ENCODE peak calls at places on chromosomes 11 and 22, in four cellular contexts. N is H9, T is H1, G is mesendoderm. R is an unnamed sample.

GRCh38 chr11:16160146-16160545 is 196.2 kb downstream of the SOX6 start:
- DNase-seq in T (no peak), G (no peak), N (no peak), R (no peak)

GRCh38 chr11:95426823-95427462 is 195.9 kb upstream of the SESN3 start:
- DNase-seq in G (no peak), T (no peak), N (no peak), R (no peak)

GRCh38 chr22:17998913-17999312 is 25.4 kb downstream of the MICAL3 start:
- DNase-seq in N (no peak), G (no peak), T (no peak), R (no peak)

GRCh38 chr11:63553759-63554158 is 9.4 kb downstream of the PLAAT2 start:
- DNase-seq in N (peak), G (no peak), T (no peak), R (no peak)

GRCh38 chr22:37809672-37810333 is 2.1 kb downstream of the GCAT start:
- DNase-seq in G (no peak), N (peak), T (no peak), R (no peak)

GRCh38 chr22:20618488-20618887 is 111.1 kb downstream of the MED15 start:
- DNase-seq in N (no peak), T (no peak), G (no peak), R (no peak)

GRCh38 chr11:46049325-46049860 is 71.9 kb downstream of the PHF21A start:
- DNase-seq in T (no peak), N (no peak), G (no peak), R (no peak)

GRCh38 chr11:60987577-60988277 is 16.2 kb downstream of the CD6 start:
- DNase-seq in N (no peak), T (no peak), G (no peak), R (no peak)

GRCh38 chr11:83223457-83223856 is 29.9 kb downstream of the ANKRD42 start:
- DNase-seq in G (no peak), N (no peak), T (no peak), R (no peak)

GRCh38 chr11:27532652-27533325 is 26.2 kb upstream of the LIN7C start:
- DNase-seq in T (no peak), G (no peak), N (no peak), R (peak)

GRCh38 chr11:47468598-47469214 is 19.8 kb upstream of the RAPSN start:
- DNase-seq in N (no peak), G (no peak), T (no peak), R (peak)

GRCh38 chr11:47464479-47464878 is 15.5 kb upstream of the RAPSN start:
- DNase-seq in G (peak), T (no peak), N (no peak), R (peak)

GRCh38 chr11:47467372-47467771 is 18.4 kb upstream of the RAPSN start:
- DNase-seq in G (no peak), N (no peak), T (no peak), R (no peak)

GRCh38 chr11:47466701-47467250 is 17.8 kb upstream of the RAPSN start:
- DNase-seq in N (no peak), G (peak), T (no peak), R (no peak)

GRCh38 chr11:47466201-47466600 is 17.3 kb upstream of the RAPSN start:
- DNase-seq in T (no peak), N (no peak), G (no peak), R (peak)
- H4K5ac ChIP-seq in T (no peak), N (no peak), G (no peak), R (no peak)

DNA sequence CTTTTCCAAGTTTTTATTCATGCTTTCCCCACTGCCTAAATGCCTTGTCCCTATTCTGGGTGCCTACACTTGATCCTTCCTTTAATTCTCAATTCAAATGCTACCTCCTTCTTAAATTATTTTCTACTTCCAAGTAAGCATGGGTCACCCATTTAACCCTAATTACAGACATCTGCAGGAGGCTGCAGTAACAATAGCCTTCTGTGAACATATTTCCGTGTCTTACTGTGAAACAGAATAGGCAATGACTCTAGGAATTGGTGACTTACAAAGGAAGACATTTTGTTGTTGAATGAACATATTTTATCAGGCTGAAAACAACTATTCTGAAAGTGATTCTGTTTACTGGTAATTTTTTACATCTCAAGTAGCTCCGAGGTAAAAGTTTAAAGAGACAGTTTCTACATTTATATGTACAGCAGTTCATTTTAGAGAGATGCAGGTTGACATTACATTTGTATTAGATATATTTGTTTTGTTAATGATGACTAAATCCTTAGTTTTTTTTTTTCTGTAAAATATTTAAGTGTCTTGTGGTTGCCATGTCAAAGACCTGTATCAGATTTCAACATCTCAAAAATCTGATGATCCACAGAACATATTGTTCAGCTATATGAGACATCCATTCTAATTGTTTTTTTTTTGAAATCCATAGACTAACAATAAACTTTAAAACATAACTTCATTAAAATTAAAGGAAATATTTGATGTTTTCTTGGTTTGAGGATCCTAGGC is 316.8 kb downstream of the CASP12 start:
- DNase-seq in G (peak), T (no peak), N (no peak), R (peak)
- H4K5ac ChIP-seq in G (no peak), T (no peak), N (no peak), R (no peak)

DNA sequence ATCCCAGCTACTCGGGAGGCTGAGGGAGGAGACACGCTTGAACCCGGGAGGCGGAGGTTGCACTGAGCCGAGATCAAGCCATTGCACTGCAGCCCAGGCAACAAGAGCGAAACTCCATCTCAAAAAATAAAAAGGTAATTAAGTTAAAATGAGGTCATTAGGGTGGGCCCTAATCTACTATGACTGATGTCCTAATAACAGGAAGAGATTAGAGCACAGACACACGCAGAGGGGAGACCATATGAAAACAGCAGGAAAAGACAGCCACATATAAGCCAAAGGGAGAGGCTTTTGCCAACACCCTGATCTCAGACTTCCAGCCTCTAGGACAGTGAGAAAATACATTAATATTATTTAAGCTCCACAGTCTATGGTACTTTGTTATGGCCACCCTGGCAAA is 17.3 kb downstream of the LARGE1 start:
- DNase-seq in T (no peak), G (no peak), N (no peak), R (no peak)
- H4K5ac ChIP-seq in T (no peak), G (no peak), N (no peak), R (no peak)

GRCh38 chr22:35539487-35539886 is 1.1 kb upstream of the RASD2 start:
- DNase-seq in N (no peak), T (no peak), G (no peak), R (no peak)

GRCh38 chr22:35538801-35539321 is 1.8 kb upstream of the RASD2 start:
- DNase-seq in T (no peak), N (peak), G (peak), R (no peak)

GRCh38 chr22:35539910-35540599 is 576 bp upstream of the RASD2 start:
- DNase-seq in N (no peak), G (peak), T (no peak), R (peak)

GRCh38 chr22:35534091-35534490 is 6.5 kb upstream of the RASD2 start:
- DNase-seq in N (no peak), T (no peak), G (no peak), R (no peak)

GRCh38 chr22:35537252-35537651 is 3.4 kb upstream of the RASD2 start:
- DNase-seq in G (no peak), N (no peak), T (no peak), R (no peak)
- H4K5ac ChIP-seq in G (no peak), N (no peak), T (no peak), R (peak)

GRCh38 chr11:1440066-1440465 is 46.5 kb downstream of the MOB2 start:
- DNase-seq in T (no peak), N (no peak), G (no peak), R (no peak)
- H4K5ac ChIP-seq in T (no peak), N (no peak), G (no peak), R (no peak)

GRCh38 chr11:125980421-125980820 is 34.6 kb downstream of the VSIG10L2 start:
- DNase-seq in G (peak), T (no peak), N (no peak), R (no peak)
- H4K5ac ChIP-seq in G (no peak), T (no peak), N (no peak), R (no peak)

GRCh38 chr11:36126703-36127102 is 162.5 kb downstream of the COMMD9 start:
- DNase-seq in N (no peak), T (no peak), G (no peak), R (no peak)

GRCh38 chr11:36119300-36119699 is 169.9 kb downstream of the COMMD9 start:
- DNase-seq in G (no peak), T (no peak), N (no peak), R (no peak)

GRCh38 chr11:36123353-36124220 is 165.6 kb downstream of the COMMD9 start:
- DNase-seq in N (no peak), T (no peak), G (no peak), R (no peak)

GRCh38 chr11:36118084-36118483 is 171.1 kb downstream of the COMMD9 start:
- DNase-seq in G (no peak), N (no peak), T (no peak), R (no peak)

DNA sequence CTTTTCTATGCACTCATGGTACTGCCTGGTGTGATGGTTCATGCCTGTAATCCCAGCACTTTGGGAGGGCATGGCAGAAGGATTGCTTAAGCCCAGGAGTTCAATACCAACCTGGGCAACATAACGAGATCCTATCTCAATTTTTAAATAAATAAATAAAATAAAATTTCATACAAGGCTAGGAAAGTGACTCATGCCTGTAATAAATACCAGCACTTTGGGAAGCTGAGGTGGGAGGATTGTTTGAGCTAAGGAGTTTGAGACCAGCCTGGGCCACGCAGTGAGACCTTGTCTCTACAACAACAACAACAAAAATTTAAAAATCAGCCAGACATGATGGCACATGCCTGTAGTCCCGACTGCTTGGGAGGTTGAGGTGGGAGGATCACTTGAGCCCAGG is 166.5 kb downstream of the COMMD9 start:
- DNase-seq in T (no peak), N (no peak), G (no peak), R (no peak)
- H4K5ac ChIP-seq in T (no peak), N (no peak), G (no peak), R (no peak)

GRCh38 chr11:10785146-10785474 is 23.6 kb downstream of the EIF4G2 start:
- DNase-seq in N (no peak), T (no peak), G (peak), R (no peak)
- H4K5ac ChIP-seq in N (no peak), T (no peak), G (no peak), R (no peak)

R was measured in IMR-90.